ENCODE peak calls at places on chromosome 13, in four cellular contexts. T is EL, J is RCC 7860, Q is psoas muscle. C is an unnamed sample.

GRCh38 chr13:83168575-83168974 is 713.7 kb downstream of the SLITRK1 start:
- DNase-seq in J (no peak), T (no peak), Q (no peak), C (no peak)

GRCh38 chr13:94595006-94595942 is 678 bp downstream of the TGDS start:
- DNase-seq in J (no peak), Q (no peak), T (peak), C (no peak)

GRCh38 chr13:43905435-43906031 is 25.8 kb downstream of the LACC1 start:
- DNase-seq in J (peak), Q (no peak), T (peak), C (peak)

GRCh38 chr13:98741741-98742435 is 10.6 kb downstream of the SLC15A1 start:
- DNase-seq in Q (no peak), T (no peak), J (no peak), C (no peak)

GRCh38 chr13:110410000-110410399 is 102.9 kb downstream of the COL4A2 start:
- DNase-seq in J (no peak), Q (no peak), T (no peak), C (no peak)

GRCh38 chr13:106566682-106567420 is 1.1 kb downstream of the ARGLU1 start:
- DNase-seq in T (peak), Q (peak), J (peak), C (peak)

GRCh38 chr13:80551650-80552497 is 210.9 kb upstream of the SPRY2 start:
- DNase-seq in J (no peak), T (no peak), Q (no peak), C (no peak)

GRCh38 chr13:110306960-110307696 is at the start of the genes COL4A1 and COL4A2:
- DNase-seq in Q (peak), T (peak), J (peak), C (no peak)

GRCh38 chr13:49976314-49977258 is 20.3 kb upstream of the TRIM13 start:
- DNase-seq in T (peak), J (peak), Q (peak), C (peak)

GRCh38 chr13:34833562-34834182 is 108.4 kb upstream of the NBEA start:
- DNase-seq in T (peak), J (peak), Q (no peak), C (no peak)

GRCh38 chr13:101384929-101385328 is 31.4 kb downstream of the NALCN start:
- DNase-seq in T (no peak), Q (no peak), J (no peak), C (no peak)

GRCh38 chr13:44930280-44930679 is 59.0 kb downstream of the NUFIP1 start:
- DNase-seq in Q (no peak), T (no peak), J (no peak), C (no peak)

GRCh38 chr13:53821632-53822031 is 793.0 kb downstream of the OLFM4 start:
- DNase-seq in J (no peak), Q (no peak), T (no peak), C (no peak)

GRCh38 chr13:98468929-98469328 is 108.0 kb downstream of the STK24 start:
- DNase-seq in J (no peak), Q (no peak), T (no peak), C (no peak)

GRCh38 chr13:29589234-29589633 is 6.3 kb downstream of the SLC7A1 start:
- DNase-seq in Q (no peak), T (peak), J (peak), C (no peak)

GRCh38 chr13:34577051-34577450 is 365.0 kb upstream of the NBEA start:
- DNase-seq in J (no peak), Q (no peak), T (peak), C (no peak)

GRCh38 chr13:113015826-113016525 is 47.0 kb downstream of the MCF2L start:
- DNase-seq in T (no peak), J (no peak), Q (no peak), C (no peak)

GRCh38 chr13:59674616-59675015 is 489.1 kb downstream of the DIAPH3 start:
- DNase-seq in J (no peak), Q (no peak), T (no peak), C (no peak)

GRCh38 chr13:112696001-112696868 is 6.4 kb downstream of the ATP11A start:
- DNase-seq in T (no peak), J (no peak), Q (no peak), C (no peak)

GRCh38 chr13:46580362-46580839 is 27.4 kb downstream of the LRCH1 start:
- DNase-seq in Q (no peak), J (no peak), T (no peak), C (no peak)

GRCh38 chr13:42392706-42393572 is 121.0 kb downstream of the AKAP11 start:
- DNase-seq in J (no peak), T (no peak), Q (no peak), C (peak)

GRCh38 chr13:75675421-75675820 is 39.3 kb downstream of the LMO7 start:
- DNase-seq in Q (no peak), T (no peak), J (no peak), C (no peak)

GRCh38 chr13:39311619-39312018 is 273.4 kb downstream of the NHLRC3 start:
- DNase-seq in Q (no peak), J (no peak), T (peak), C (no peak)

GRCh38 chr13:112821340-112822055 is 131.7 kb downstream of the ATP11A start:
- DNase-seq in T (no peak), J (no peak), Q (no peak), C (no peak)

GRCh38 chr13:65605386-65605785 is 1624.8 kb downstream of the PCDH9 start:
- DNase-seq in Q (no peak), T (no peak), J (no peak), C (no peak)

GRCh38 chr13:24304620-24305019 is 4.8 kb upstream of the C1QTNF9 start:
- DNase-seq in Q (no peak), T (no peak), J (no peak), C (no peak)

GRCh38 chr13:74274946-74275345 is 140.7 kb upstream of the KLF12 start:
- DNase-seq in J (no peak), T (peak), Q (no peak), C (no peak)

GRCh38 chr13:43579321-43579720 is 207.5 kb downstream of the ENOX1 start:
- DNase-seq in Q (no peak), T (no peak), J (no peak), C (no peak)